ENCODE peak calls at places on chromosomes 1 and 21, in six cellular contexts. D, Q, T, V, N and J are unnamed samples.

GRCh38 chr1:27643626-27644368 is 8.8 kb upstream of the FGR start:
- DNase-seq in V (peak; percentile 72), Q (peak; percentile 71), N (no peak), T (peak; percentile 46), D (peak; percentile 75), J (no peak)

GRCh38 chr1:114108741-114109255 is 44.9 kb downstream of the SYT6 start:
- DNase-seq in D (no peak), V (peak; percentile 60), N (no peak), Q (peak; percentile 63), T (no peak), J (no peak)

GRCh38 chr1:200780545-200781444 is 42.1 kb downstream of the CAMSAP2 start:
- DNase-seq in D (no peak), T (no peak), Q (peak; percentile 44), N (no peak), V (peak; percentile 68), J (no peak)

GRCh38 chr1:198179556-198179981 is 22.8 kb downstream of the NEK7 start:
- DNase-seq in D (no peak), N (no peak), Q (peak; percentile 48), T (peak; percentile 41), V (peak; percentile 69), J (no peak)

GRCh38 chr1:202143011-202143767 is 1.3 kb downstream of the ARL8A start:
- DNase-seq in D (no peak), T (peak; percentile 57), V (no peak), N (no peak), Q (no peak), J (no peak)

GRCh38 chr1:151513626-151514101 is 2.5 kb downstream of the CGN start:
- DNase-seq in Q (no peak), V (no peak), T (peak; percentile 86), D (no peak), N (no peak), J (no peak)

GRCh38 chr1:235919127-235919796 is 52.6 kb upstream of the LYST start:
- DNase-seq in Q (no peak), T (no peak), V (no peak), N (no peak), D (no peak), J (no peak)

GRCh38 chr21:42187976-42188653 is 30.8 kb upstream of the ABCG1 start:
- DNase-seq in N (peak; percentile 92), Q (peak; percentile 62), D (peak; percentile 78), T (peak; percentile 12), V (peak; percentile 36), J (no peak)

GRCh38 chr1:31458287-31458896 is 45.4 kb downstream of the SERINC2 start:
- DNase-seq in Q (no peak), N (no peak), D (no peak), V (no peak), T (no peak), J (no peak)

GRCh38 chr1:46643368-46643775 is 24.8 kb downstream of the ATPAF1 start:
- DNase-seq in Q (peak; percentile 82), V (peak; percentile 86), T (peak; percentile 69), N (no peak), D (no peak), J (no peak)

GRCh38 chr1:37076168-37076567 is 41.9 kb upstream of the GRIK3 start:
- DNase-seq in Q (no peak), T (no peak), N (no peak), V (no peak), D (no peak), J (no peak)

GRCh38 chr1:110618668-110619067 is 12.5 kb upstream of the KCNA2 start:
- DNase-seq in Q (no peak), T (no peak), D (no peak), N (no peak), V (no peak), J (no peak)

GRCh38 chr1:167762061-167762746 is 40.4 kb downstream of the MPZL1 start:
- DNase-seq in N (no peak), Q (no peak), V (no peak), T (no peak), D (peak; percentile 6), J (no peak)

GRCh38 chr1:154951901-154952657 is 3.8 kb downstream of the PBXIP1 start:
- DNase-seq in D (peak; percentile 72), V (no peak), T (no peak), N (no peak), Q (no peak), J (no peak)

GRCh38 chr21:29372063-29372802 is 73.5 kb downstream of the BACH1 start:
- DNase-seq in V (peak; percentile 92), D (peak; percentile 62), N (no peak), Q (peak; percentile 89), T (peak; percentile 52), J (no peak)

GRCh38 chr1:200075522-200075921 is 48.0 kb downstream of the NR5A2 start:
- DNase-seq in Q (peak; percentile 59), V (no peak), D (no peak), N (no peak), T (no peak), J (no peak)

GRCh38 chr21:28521932-28522826 is 470.5 kb downstream of the LTN1 start:
- DNase-seq in V (peak; percentile 84), Q (peak; percentile 60), N (no peak), T (no peak), D (no peak), J (no peak)

GRCh38 chr1:119664057-119664456 is 16.0 kb upstream of the ZNF697 start:
- DNase-seq in D (no peak), Q (no peak), V (no peak), N (no peak), T (no peak), J (no peak)

GRCh38 chr1:245396615-245397014 is 241.8 kb downstream of the KIF26B start:
- DNase-seq in N (no peak), Q (peak; percentile 30), T (no peak), D (no peak), V (no peak), J (no peak)
- TF ChIP-seq CTCF in N (no peak), Q (no peak), T (no peak), D (no peak), V (no peak), J (no peak)

DNA sequence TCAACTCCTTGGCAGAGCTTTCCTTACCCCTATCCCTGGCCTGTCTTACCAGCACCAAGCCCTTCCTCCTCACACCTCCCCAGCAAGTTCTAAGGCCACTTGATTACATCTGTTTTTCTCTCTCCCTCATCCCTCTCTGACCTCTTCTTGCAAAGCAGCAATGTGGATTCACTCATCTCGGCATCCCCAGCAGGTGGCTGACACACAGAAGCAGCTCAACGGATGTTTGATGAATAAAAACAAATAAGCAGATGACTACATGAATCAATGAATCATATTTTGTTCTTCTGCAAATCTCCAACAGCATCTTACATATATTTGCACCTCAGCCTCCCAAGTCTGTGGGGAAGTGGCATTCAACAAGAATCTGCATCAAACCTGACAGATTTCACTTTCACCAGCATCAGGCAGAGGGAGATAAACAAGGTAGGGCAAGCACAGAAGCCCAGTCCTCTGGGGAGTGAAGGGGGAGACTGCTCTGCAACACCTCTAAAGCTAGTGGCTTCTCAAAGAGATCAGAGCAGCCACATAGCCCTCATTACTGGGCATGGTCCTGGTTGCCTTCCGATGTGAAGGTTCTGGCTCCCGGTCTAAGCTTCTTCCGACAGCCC is 34.0 kb downstream of the CAPN8 start:
- DNase-seq in N (no peak), V (peak; percentile 34), D (no peak), Q (no peak), T (no peak), J (no peak)
- TF ChIP-seq CTCF in N (no peak), V (no peak), D (no peak), Q (no peak), T (no peak), J (no peak)

GRCh38 chr1:30329802-30330557 is 393.4 kb downstream of the MATN1 start:
- DNase-seq in Q (no peak), T (no peak), N (peak; percentile 77), V (no peak), D (no peak), J (no peak)

GRCh38 chr1:30334767-30335166 is 388.6 kb downstream of the MATN1 start:
- DNase-seq in N (no peak), D (no peak), Q (no peak), V (no peak), T (no peak), J (no peak)

GRCh38 chr1:30331415-30332065 is 391.8 kb downstream of the MATN1 start:
- DNase-seq in T (peak; percentile 35), Q (no peak), D (no peak), N (peak; percentile 85), V (no peak), J (no peak)

GRCh38 chr1:30330644-30331043 is 392.7 kb downstream of the MATN1 start:
- DNase-seq in D (no peak), N (peak; percentile 75), V (no peak), Q (no peak), T (no peak), J (no peak)

GRCh38 chr1:30332100-30333094 is 391.0 kb downstream of the MATN1 start:
- DNase-seq in D (no peak), N (peak; percentile 87), T (no peak), Q (no peak), V (no peak), J (no peak)
- TF ChIP-seq CTCF in D (no peak), N (no peak), T (no peak), Q (no peak), V (no peak), J (no peak)

GRCh38 chr1:53591924-53592323 is 132.7 kb downstream of the DMRTB1 start:
- DNase-seq in N (no peak), Q (no peak), D (no peak), V (no peak), T (no peak), J (no peak)

GRCh38 chr1:53593758-53594380 is 134.7 kb downstream of the DMRTB1 start:
- DNase-seq in N (no peak), Q (peak; percentile 21), T (no peak), D (no peak), V (no peak), J (no peak)

GRCh38 chr1:53592985-53593757 is 134.0 kb downstream of the DMRTB1 start:
- DNase-seq in T (no peak), V (no peak), Q (no peak), N (no peak), D (no peak), J (no peak)

GRCh38 chr1:53590581-53591515 is 131.6 kb downstream of the DMRTB1 start:
- DNase-seq in V (peak; percentile 45), Q (peak; percentile 78), N (no peak), T (no peak), D (no peak), J (no peak)

DNA sequence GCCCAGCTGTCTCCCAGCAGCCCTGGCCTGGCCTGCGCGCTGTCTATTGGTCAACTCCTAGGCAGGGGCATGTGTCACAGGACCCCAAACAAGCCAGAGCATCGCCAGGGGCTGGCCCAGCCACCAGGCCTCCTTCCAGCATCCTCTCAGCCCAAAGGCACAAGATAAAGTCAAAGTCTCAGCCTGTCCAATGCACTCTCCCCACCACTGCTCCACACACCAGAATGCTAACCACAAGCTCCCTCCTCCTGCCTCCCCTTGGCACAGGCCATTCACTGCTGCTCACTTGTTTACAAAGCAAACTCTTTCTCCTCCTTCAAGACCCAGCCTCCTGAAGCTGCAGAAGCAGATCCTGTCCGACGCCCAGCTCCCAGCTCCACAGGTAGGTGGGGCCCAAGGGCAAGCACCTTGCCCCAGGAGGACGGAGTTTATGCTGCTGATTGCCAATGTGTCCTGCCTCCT is 133.4 kb downstream of the DMRTB1 start:
- DNase-seq in N (no peak), V (peak; percentile 91), Q (peak; percentile 92), T (peak; percentile 9), D (no peak), J (no peak)
- TF ChIP-seq CTCF in N (no peak), V (peak; percentile 19), Q (no peak), T (peak; percentile 48), D (no peak), J (no peak)